ENCODE peak calls at places on chromosome 10, in five cellular contexts. F is transverse colon, H is fibroblast of lung, U is colonic mucosa, N is hepatocyte. C is an unnamed sample. For H3K27me3 and H3K36me3, the result is how much of the 10 kb centered on the place peaks cover.

GRCh38 chr10:21496285-21497176 is 29.0 kb downstream of the SKIDA1 start:
- DNase-seq in F (peak), H (peak), U (peak), N (peak), C (peak)

GRCh38 chr10:104678658-104679057 is 37.6 kb downstream of the SORCS3 start:
- DNase-seq in F (no peak), H (no peak), U (no peak), N (no peak), C (no peak)

GRCh38 chr10:123974406-123974805 is 82.8 kb upstream of the CPXM2 start:
- DNase-seq in F (no peak), H (peak), U (peak), N (peak), C (peak)

GRCh38 chr10:112951349-112952281 is 1.6 kb downstream of the TCF7L2 start:
- DNase-seq in F (peak), H (peak), U (peak), N (peak), C (peak)

GRCh38 chr10:119273413-119273812 is 66.0 kb downstream of the GRK5 start:
- DNase-seq in F (no peak), H (no peak), U (no peak), N (no peak), C (no peak)

GRCh38 chr10:75655791-75656451 is 224.5 kb downstream of the LRMDA start:
- DNase-seq in F (no peak), H (peak), U (no peak), N (no peak), C (no peak)

GRCh38 chr10:43888551-43888950 is 239.9 kb upstream of the ZNF32 start:
- DNase-seq in F (no peak), H (peak), U (no peak), N (no peak), C (no peak)

GRCh38 chr10:12531305-12531738 is 182.0 kb downstream of the CAMK1D start:
- DNase-seq in F (peak), H (no peak), U (peak), N (no peak), C (peak)

GRCh38 chr10:86708783-86709778 is 40.8 kb downstream of the LDB3 start:
- DNase-seq in F (no peak), H (no peak), U (no peak), N (no peak), C (no peak)

GRCh38 chr10:78875932-78876331 is 192.8 kb upstream of the ZMIZ1 start:
- DNase-seq in F (no peak), H (no peak), U (no peak), N (no peak), C (no peak)

GRCh38 chr10:3873728-3874461 is 88.9 kb upstream of the KLF6 start:
- DNase-seq in F (no peak), H (peak), U (no peak), N (peak), C (peak)

GRCh38 chr10:69570050-69570816 is 3.0 kb downstream of the NEUROG3 start:
- DNase-seq in F (no peak), H (no peak), U (no peak), N (no peak), C (no peak)

GRCh38 chr10:122143238-122143841 is 127.8 kb upstream of the BTBD16 start:
- DNase-seq in F (no peak), H (no peak), U (no peak), N (no peak), C (no peak)

GRCh38 chr10:22473459-22473858 is 128.2 kb downstream of the SPAG6 start:
- DNase-seq in F (no peak), H (no peak), U (no peak), N (no peak), C (no peak)

GRCh38 chr10:35237766-35238512 is 98.4 kb upstream of the CCNY start:
- DNase-seq in F (no peak), H (no peak), U (no peak), N (no peak), C (no peak)

GRCh38 chr10:12561307-12561706 is 212.0 kb downstream of the CAMK1D start:
- DNase-seq in F (no peak), H (no peak), U (no peak), N (no peak), C (no peak)

GRCh38 chr10:127182161-127182560 is 14.2 kb downstream of the INSYN2A start:
- DNase-seq in F (no peak), H (no peak), U (no peak), N (no peak), C (no peak)

GRCh38 chr10:48274636-48275035 is at the start of gene FRMPD2:
- DNase-seq in F (no peak), H (no peak), U (no peak), N (no peak), C (no peak)

GRCh38 chr10:106746888-106747287 is 417.6 kb downstream of the SORCS1 start:
- DNase-seq in F (no peak), H (no peak), U (no peak), N (no peak), C (no peak)

GRCh38 chr10:4688620-4689019 is 137.4 kb upstream of the AKR1E2 start:
- DNase-seq in F (no peak), H (no peak), U (no peak), N (no peak), C (no peak)

GRCh38 chr10:48801026-48801425 is 116.4 kb downstream of the WDFY4 start:
- DNase-seq in F (no peak), H (no peak), U (no peak), N (no peak), C (no peak)

GRCh38 chr10:28734940-28735759 is 57.8 kb downstream of the BAMBI start:
- DNase-seq in F (no peak), H (peak), U (no peak), N (peak), C (no peak)

GRCh38 chr10:29760139-29760538 is 125.4 kb upstream of the SVIL start:
- DNase-seq in F (no peak), H (no peak), U (no peak), N (no peak), C (no peak)

GRCh38 chr10:15789793-15790525 is 70.2 kb upstream of the ITGA8 start:
- DNase-seq in F (no peak), H (peak), U (no peak), N (no peak), C (no peak)

GRCh38 chr10:45404087-45404769 is 30.2 kb downstream of the ALOX5 start:
- DNase-seq in F (no peak), H (no peak), U (no peak), N (no peak), C (peak)

DNA sequence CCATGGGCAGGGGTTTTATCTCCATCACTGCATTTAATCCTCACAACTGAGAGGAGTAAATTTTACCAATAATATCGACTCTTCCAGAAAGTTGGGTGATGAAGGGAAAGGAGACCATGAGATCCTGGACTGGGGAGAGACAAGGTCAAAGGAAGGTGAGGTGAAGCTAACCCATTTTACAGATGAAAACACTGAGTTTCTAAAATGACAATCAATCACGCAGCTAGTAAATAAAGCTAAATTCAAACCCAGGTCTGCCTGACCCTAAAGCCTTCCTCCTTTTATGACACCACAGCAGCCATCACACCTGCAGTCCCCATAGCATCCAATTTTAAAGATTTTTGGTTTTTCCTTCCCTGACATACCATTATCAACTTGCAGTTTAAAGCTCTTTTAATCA is 64.0 kb upstream of the SLF2 start:
- DNase-seq in F (no peak), H (no peak), U (no peak), N (no peak), C (no peak)
- H3K27me3 ChIP-seq in F (half or more), H (under half), U (under half), N (half or more), C (under half)

DNA sequence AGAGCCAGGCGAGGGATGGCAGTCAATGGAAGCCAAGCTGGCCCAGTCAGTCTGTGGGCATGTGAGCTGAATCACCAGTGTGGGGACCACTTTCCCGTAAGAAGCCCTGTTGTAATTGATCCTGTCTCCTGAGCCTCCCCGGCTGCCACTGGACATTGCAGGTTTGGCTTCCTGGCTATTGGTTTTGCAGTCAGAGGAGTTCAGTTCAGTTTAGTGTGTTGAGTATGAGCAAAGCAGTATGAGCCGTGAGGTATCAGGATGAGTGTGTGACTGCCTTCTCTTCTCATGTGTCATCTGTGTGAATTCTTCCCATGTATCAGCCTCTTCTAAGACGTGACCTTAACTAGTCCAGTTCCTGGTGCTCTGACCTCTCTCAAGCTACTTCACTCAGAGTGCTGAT is 227.4 kb downstream of the PRKG1 start:
- DNase-seq in F (no peak), H (peak), U (no peak), N (no peak), C (no peak)
- H3K27ac ChIP-seq in F (peak), H (peak), U (no peak), N (no peak), C (no peak)

GRCh38 chr10:77616766-77617165 is 20.8 kb downstream of the KCNMA1 start:
- DNase-seq in F (no peak), H (no peak), U (no peak), N (no peak), C (no peak)
- H3K36me3 ChIP-seq in F (under half), H (under half), U (under half), N (under half), C (under half)

GRCh38 chr10:6142644-6143043 is 53.8 kb downstream of the RBM17 start:
- DNase-seq in F (no peak), H (no peak), U (no peak), N (no peak), C (no peak)
- H3K27me3 ChIP-seq in F (under half), H (under half), U (under half), N (under half), C (under half)